ENCODE peak calls at places on chromosomes 11 and 22, in eight cellular contexts. One of them, this sample, is unnamed.

GRCh38 chr22:41908409-41909289 is 6.2 kb downstream of the SHISA8 start:
- DNase-seq in right lobe of liver: no peak
- DNase-seq in uterus: no peak
- DNase-seq in A549: no peak
- DNase-seq in heart left ventricle: no peak
- DNase-seq in left lung: no peak
- DNase-seq in right atrium auricular region: no peak
- DNase-seq in testis: no peak
- DNase-seq in this sample: no peak

GRCh38 chr11:45638051-45638450 is 27.4 kb downstream of the CHST1 start:
- DNase-seq in right lobe of liver: no peak
- DNase-seq in uterus: no peak
- DNase-seq in A549: no peak
- DNase-seq in heart left ventricle: no peak
- DNase-seq in left lung: no peak
- DNase-seq in right atrium auricular region: no peak
- DNase-seq in testis: no peak
- DNase-seq in this sample: no peak

GRCh38 chr11:65395961-65396530 is 9.6 kb downstream of the FRMD8 start:
- DNase-seq in right lobe of liver: peak
- DNase-seq in uterus: no peak
- DNase-seq in A549: no peak
- DNase-seq in heart left ventricle: no peak
- DNase-seq in left lung: peak
- DNase-seq in right atrium auricular region: no peak
- DNase-seq in testis: no peak
- DNase-seq in this sample: no peak

GRCh38 chr11:83361831-83362230 is 75.7 kb upstream of the CCDC90B start:
- DNase-seq in right lobe of liver: no peak
- DNase-seq in uterus: no peak
- DNase-seq in A549: no peak
- DNase-seq in heart left ventricle: no peak
- DNase-seq in left lung: no peak
- DNase-seq in right atrium auricular region: no peak
- DNase-seq in testis: no peak
- DNase-seq in this sample: no peak

GRCh38 chr22:23398701-23399366 is 181.3 kb downstream of the IGLL1 start:
- DNase-seq in right lobe of liver: no peak
- DNase-seq in uterus: no peak
- DNase-seq in A549: no peak
- DNase-seq in heart left ventricle: no peak
- DNase-seq in left lung: peak
- DNase-seq in right atrium auricular region: no peak
- DNase-seq in testis: no peak
- DNase-seq in this sample: no peak

GRCh38 chr11:76678316-76678715 is 7.8 kb upstream of the LRRC32 start:
- DNase-seq in right lobe of liver: no peak
- DNase-seq in uterus: no peak
- DNase-seq in A549: no peak
- DNase-seq in heart left ventricle: no peak
- DNase-seq in left lung: no peak
- DNase-seq in right atrium auricular region: no peak
- DNase-seq in testis: no peak
- DNase-seq in this sample: no peak

GRCh38 chr11:76523147-76523546 is 78.3 kb downstream of the EMSY start:
- DNase-seq in right lobe of liver: no peak
- DNase-seq in uterus: no peak
- DNase-seq in A549: no peak
- DNase-seq in heart left ventricle: no peak
- DNase-seq in left lung: no peak
- DNase-seq in right atrium auricular region: no peak
- DNase-seq in testis: no peak
- DNase-seq in this sample: no peak

GRCh38 chr22:26887456-26887855 is 230.1 kb downstream of the MIAT start:
- DNase-seq in right lobe of liver: no peak
- DNase-seq in uterus: no peak
- DNase-seq in A549: peak
- DNase-seq in heart left ventricle: no peak
- DNase-seq in left lung: no peak
- DNase-seq in right atrium auricular region: no peak
- DNase-seq in testis: no peak
- DNase-seq in this sample: peak

GRCh38 chr22:44802956-44803355 is 50.6 kb downstream of the ARHGAP8 start:
- DNase-seq in right lobe of liver: no peak
- DNase-seq in uterus: no peak
- DNase-seq in A549: no peak
- DNase-seq in heart left ventricle: no peak
- DNase-seq in left lung: no peak
- DNase-seq in right atrium auricular region: no peak
- DNase-seq in testis: no peak
- DNase-seq in this sample: no peak

GRCh38 chr11:15175780-15176179 is 61.1 kb downstream of the INSC start:
- DNase-seq in right lobe of liver: no peak
- DNase-seq in uterus: no peak
- DNase-seq in A549: no peak
- DNase-seq in heart left ventricle: no peak
- DNase-seq in left lung: no peak
- DNase-seq in right atrium auricular region: no peak
- DNase-seq in testis: no peak
- DNase-seq in this sample: no peak

GRCh38 chr11:130121430-130121978 is 38.1 kb upstream of the ST14 start:
- DNase-seq in right lobe of liver: no peak
- DNase-seq in uterus: no peak
- DNase-seq in A549: no peak
- DNase-seq in heart left ventricle: no peak
- DNase-seq in left lung: no peak
- DNase-seq in right atrium auricular region: no peak
- DNase-seq in testis: no peak
- DNase-seq in this sample: no peak

GRCh38 chr11:47257518-47258316 is at the start of gene NR1H3:
- DNase-seq in right lobe of liver: peak
- DNase-seq in uterus: peak
- DNase-seq in A549: peak
- DNase-seq in heart left ventricle: peak
- DNase-seq in left lung: peak
- DNase-seq in right atrium auricular region: peak
- DNase-seq in testis: peak
- DNase-seq in this sample: peak

GRCh38 chr11:75151346-75152047 is 590 bp downstream of the SLCO2B1 start:
- DNase-seq in right lobe of liver: no peak
- DNase-seq in uterus: no peak
- DNase-seq in A549: no peak
- DNase-seq in heart left ventricle: no peak
- DNase-seq in left lung: no peak
- DNase-seq in right atrium auricular region: no peak
- DNase-seq in testis: no peak
- DNase-seq in this sample: no peak

GRCh38 chr11:44625759-44626523 is 60.5 kb downstream of the CD82 start:
- DNase-seq in right lobe of liver: no peak
- DNase-seq in uterus: no peak
- DNase-seq in A549: no peak
- DNase-seq in heart left ventricle: no peak
- DNase-seq in left lung: no peak
- DNase-seq in right atrium auricular region: peak
- DNase-seq in testis: peak
- DNase-seq in this sample: peak

GRCh38 chr11:120239713-120240640 is at the start of gene POU2F3:
- DNase-seq in right lobe of liver: no peak
- DNase-seq in uterus: no peak
- DNase-seq in A549: no peak
- DNase-seq in heart left ventricle: no peak
- DNase-seq in left lung: no peak
- DNase-seq in right atrium auricular region: no peak
- DNase-seq in testis: no peak
- DNase-seq in this sample: no peak

GRCh38 chr22:24894998-24895397 is 51.5 kb downstream of the LHFPL7 start:
- DNase-seq in right lobe of liver: peak
- DNase-seq in uterus: peak
- DNase-seq in A549: peak
- DNase-seq in heart left ventricle: peak
- DNase-seq in left lung: peak
- DNase-seq in right atrium auricular region: peak
- DNase-seq in testis: peak
- DNase-seq in this sample: no peak

GRCh38 chr11:36840378-36840777 is 242.3 kb upstream of the RAG2 start:
- DNase-seq in right lobe of liver: no peak
- DNase-seq in uterus: no peak
- DNase-seq in A549: no peak
- DNase-seq in heart left ventricle: no peak
- DNase-seq in left lung: no peak
- DNase-seq in right atrium auricular region: no peak
- DNase-seq in testis: no peak
- DNase-seq in this sample: no peak

GRCh38 chr11:79437274-79437980 is 3.4 kb downstream of the TENM4 start:
- DNase-seq in right lobe of liver: peak
- DNase-seq in uterus: peak
- DNase-seq in A549: no peak
- DNase-seq in heart left ventricle: peak
- DNase-seq in left lung: no peak
- DNase-seq in right atrium auricular region: no peak
- DNase-seq in testis: peak
- DNase-seq in this sample: no peak

DNA sequence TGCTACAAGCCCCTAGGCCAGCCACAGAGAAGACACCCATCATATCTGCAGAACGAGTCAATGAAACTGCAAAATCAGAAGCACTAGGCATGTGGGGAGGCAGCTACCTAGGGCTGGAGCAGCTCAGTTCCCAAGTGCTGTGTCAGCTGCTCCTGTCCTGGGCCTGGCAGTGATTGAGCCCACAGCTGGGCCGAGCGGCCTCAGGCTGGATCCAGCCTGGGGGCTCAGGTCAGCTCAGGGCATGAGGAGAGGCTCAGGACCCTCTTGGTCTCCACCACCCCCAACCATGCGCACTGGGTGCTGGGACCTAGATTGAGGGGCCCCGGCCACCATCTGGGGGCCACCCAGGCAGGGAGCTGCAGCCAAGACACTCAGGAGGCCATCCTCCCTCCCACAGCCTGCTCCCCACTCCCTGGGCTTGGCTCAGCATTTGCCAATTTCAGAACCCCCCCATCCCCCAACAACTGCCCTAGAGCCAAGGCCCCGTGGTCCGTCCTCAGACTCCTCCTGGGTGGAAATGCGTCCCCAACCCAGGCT is 2.4 kb upstream of the TNNT3 start:
- DNase-seq in right lobe of liver: no peak
- DNase-seq in uterus: peak
- DNase-seq in A549: no peak
- DNase-seq in heart left ventricle: no peak
- DNase-seq in left lung: peak
- DNase-seq in right atrium auricular region: no peak
- DNase-seq in testis: no peak
- DNase-seq in this sample: no peak
- H3K4me3 ChIP-seq in right lobe of liver: no peak
- H3K4me3 ChIP-seq in uterus: no peak
- H3K4me3 ChIP-seq in A549: no peak
- H3K4me3 ChIP-seq in heart left ventricle: peak
- H3K4me3 ChIP-seq in left lung: no peak
- H3K4me3 ChIP-seq in right atrium auricular region: no peak
- H3K4me3 ChIP-seq in testis: no peak
- H3K4me3 ChIP-seq in this sample: no peak

DNA sequence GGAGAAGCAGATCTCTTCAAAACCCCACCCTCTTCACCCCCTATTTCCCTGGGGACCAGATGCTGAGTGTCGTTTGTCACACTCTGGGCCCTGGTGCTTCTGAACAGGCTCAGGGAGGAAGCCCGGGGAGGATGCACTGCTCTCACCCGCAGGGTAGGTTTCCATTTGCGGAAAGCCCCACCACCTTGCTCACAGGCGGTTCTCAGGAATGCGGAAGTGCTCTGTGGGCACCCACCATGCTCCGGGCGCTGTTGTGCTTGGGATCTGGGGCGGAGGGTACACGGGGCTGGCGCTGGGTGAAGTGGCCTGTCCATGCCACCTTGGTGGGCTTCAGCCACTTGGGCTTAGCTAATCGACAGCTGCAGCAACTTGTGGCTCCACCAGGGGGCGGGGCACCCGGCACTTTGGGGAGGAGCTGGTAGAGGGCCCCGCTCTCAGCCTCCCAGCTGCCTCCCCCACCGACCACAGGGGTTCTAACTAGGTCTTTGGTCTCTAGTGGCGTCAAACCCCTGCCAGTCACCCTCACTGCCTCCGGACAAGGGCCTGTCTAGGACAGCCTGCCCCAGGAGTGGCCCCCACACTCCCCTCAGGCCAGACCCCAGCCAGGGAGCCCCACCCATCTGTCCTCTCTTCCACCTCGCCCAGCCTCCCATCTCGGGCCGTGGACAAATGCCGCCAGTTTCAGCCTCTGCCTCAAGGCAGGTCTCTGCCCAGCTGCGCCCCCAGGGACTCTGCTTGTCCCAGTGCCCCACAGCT is 7.4 kb downstream of the NDUFV1 start:
- DNase-seq in right lobe of liver: peak
- DNase-seq in uterus: peak
- DNase-seq in A549: peak
- DNase-seq in heart left ventricle: peak
- DNase-seq in left lung: peak
- DNase-seq in right atrium auricular region: no peak
- DNase-seq in testis: no peak
- DNase-seq in this sample: no peak
- H3K4me3 ChIP-seq in right lobe of liver: peak
- H3K4me3 ChIP-seq in uterus: peak
- H3K4me3 ChIP-seq in A549: no peak
- H3K4me3 ChIP-seq in heart left ventricle: peak
- H3K4me3 ChIP-seq in left lung: peak
- H3K4me3 ChIP-seq in right atrium auricular region: peak
- H3K4me3 ChIP-seq in testis: no peak
- H3K4me3 ChIP-seq in this sample: peak

DNA sequence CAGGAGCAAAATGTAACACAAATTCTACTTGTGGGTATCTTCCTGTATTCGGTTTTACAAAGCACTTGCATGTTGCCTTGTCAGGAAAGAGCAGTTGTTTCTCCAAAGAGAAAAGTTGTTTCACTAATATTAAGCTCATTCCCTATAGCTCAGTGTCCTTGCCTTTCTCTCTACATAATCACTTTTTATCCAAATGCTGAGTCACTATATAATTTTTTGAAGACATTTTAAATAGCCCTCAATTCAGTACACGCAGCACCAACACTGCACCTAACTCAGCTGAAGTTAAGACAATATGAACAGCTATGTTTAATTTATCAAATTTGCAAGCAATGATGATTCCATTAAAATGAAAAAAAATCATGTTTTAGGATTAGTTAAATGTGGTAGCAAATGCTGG is 14.5 kb upstream of the MRTFA start:
- DNase-seq in right lobe of liver: no peak
- DNase-seq in uterus: no peak
- DNase-seq in A549: no peak
- DNase-seq in heart left ventricle: no peak
- DNase-seq in left lung: no peak
- DNase-seq in right atrium auricular region: no peak
- DNase-seq in testis: no peak
- DNase-seq in this sample: no peak
- H3K4me3 ChIP-seq in right lobe of liver: no peak
- H3K4me3 ChIP-seq in uterus: peak
- H3K4me3 ChIP-seq in A549: peak
- H3K4me3 ChIP-seq in heart left ventricle: peak
- H3K4me3 ChIP-seq in left lung: no peak
- H3K4me3 ChIP-seq in right atrium auricular region: peak
- H3K4me3 ChIP-seq in testis: no peak
- H3K4me3 ChIP-seq in this sample: peak

DNA sequence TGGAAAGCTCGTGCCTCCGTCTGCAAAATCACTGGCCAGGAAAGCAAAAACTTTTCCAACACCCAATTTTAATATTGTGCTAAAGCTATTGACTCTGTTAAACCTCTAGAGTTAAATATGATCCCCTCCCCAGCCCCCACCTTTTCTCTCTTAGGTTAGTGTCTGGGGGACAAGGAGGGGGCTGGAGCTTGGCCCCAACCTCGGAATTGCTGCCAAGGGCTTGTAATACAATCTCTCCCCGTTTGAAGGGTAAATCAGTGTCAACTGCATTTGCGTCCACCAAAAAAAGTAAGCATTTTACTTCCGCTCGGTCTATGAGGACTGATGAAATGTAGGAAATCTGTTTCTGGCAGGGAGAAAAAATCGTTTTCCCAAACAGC is at the start of gene GAS2:
- DNase-seq in right lobe of liver: no peak
- DNase-seq in uterus: no peak
- DNase-seq in A549: no peak
- DNase-seq in heart left ventricle: no peak
- DNase-seq in left lung: no peak
- DNase-seq in right atrium auricular region: no peak
- DNase-seq in testis: no peak
- DNase-seq in this sample: no peak
- H3K4me3 ChIP-seq in right lobe of liver: peak
- H3K4me3 ChIP-seq in uterus: no peak
- H3K4me3 ChIP-seq in A549: peak
- H3K4me3 ChIP-seq in heart left ventricle: peak
- H3K4me3 ChIP-seq in left lung: peak
- H3K4me3 ChIP-seq in right atrium auricular region: peak
- H3K4me3 ChIP-seq in testis: peak
- H3K4me3 ChIP-seq in this sample: peak